ENCODE peak calls at places on chromosomes 3 and 15, in ten cellular contexts. One of them, this sample, is unnamed.

GRCh38 chr3:98945006-98945626 is 43.6 kb upstream of the DCBLD2 start:
- DNase-seq in SK-N-SH: no peak
- DNase-seq in CD8-positive, alpha-beta memory T cell: no peak
- DNase-seq in SK-N-MC: no peak
- DNase-seq in adrenal gland: no peak
- DNase-seq in choroid plexus epithelial cell: no peak
- DNase-seq in body of pancreas: no peak
- DNase-seq in HL-60: no peak
- DNase-seq in epithelial cell of esophagus: no peak
- DNase-seq in brain microvascular endothelial cell: no peak
- DNase-seq in this sample: no peak

GRCh38 chr3:70982700-70983140 is 600.8 kb downstream of the FOXP1 start:
- DNase-seq in SK-N-SH: no peak
- DNase-seq in CD8-positive, alpha-beta memory T cell: no peak
- DNase-seq in SK-N-MC: no peak
- DNase-seq in adrenal gland: peak; percentile 69
- DNase-seq in choroid plexus epithelial cell: peak; percentile 87
- DNase-seq in body of pancreas: peak; percentile 47
- DNase-seq in HL-60: no peak
- DNase-seq in epithelial cell of esophagus: peak; percentile 95
- DNase-seq in brain microvascular endothelial cell: peak; percentile 85
- DNase-seq in this sample: peak; percentile 56

GRCh38 chr3:158830391-158830790 is 28.5 kb downstream of the MFSD1 start:
- DNase-seq in SK-N-SH: no peak
- DNase-seq in CD8-positive, alpha-beta memory T cell: no peak
- DNase-seq in SK-N-MC: no peak
- DNase-seq in adrenal gland: no peak
- DNase-seq in choroid plexus epithelial cell: peak; percentile 19
- DNase-seq in body of pancreas: no peak
- DNase-seq in HL-60: no peak
- DNase-seq in epithelial cell of esophagus: peak; percentile 63
- DNase-seq in brain microvascular endothelial cell: no peak
- DNase-seq in this sample: no peak

GRCh38 chr15:99928429-99928981 is 195.3 kb upstream of the LYSMD4 start:
- DNase-seq in SK-N-SH: peak; percentile 82
- DNase-seq in CD8-positive, alpha-beta memory T cell: peak; percentile 88
- DNase-seq in SK-N-MC: no peak
- DNase-seq in adrenal gland: peak; percentile 85
- DNase-seq in choroid plexus epithelial cell: peak; percentile 82
- DNase-seq in body of pancreas: peak; percentile 83
- DNase-seq in HL-60: peak; percentile 68
- DNase-seq in epithelial cell of esophagus: peak; percentile 80
- DNase-seq in brain microvascular endothelial cell: peak; percentile 51
- DNase-seq in this sample: peak; percentile 4

GRCh38 chr3:37096292-37096691 is 78.1 kb downstream of the LRRFIP2 start:
- DNase-seq in SK-N-SH: no peak
- DNase-seq in CD8-positive, alpha-beta memory T cell: no peak
- DNase-seq in SK-N-MC: no peak
- DNase-seq in adrenal gland: no peak
- DNase-seq in choroid plexus epithelial cell: peak; percentile 61
- DNase-seq in body of pancreas: no peak
- DNase-seq in HL-60: no peak
- DNase-seq in epithelial cell of esophagus: peak; percentile 11
- DNase-seq in brain microvascular endothelial cell: peak; percentile 46
- DNase-seq in this sample: peak; percentile 9

GRCh38 chr3:10471337-10471721 is 34.1 kb downstream of the ATP2B2 start:
- DNase-seq in SK-N-SH: no peak
- DNase-seq in CD8-positive, alpha-beta memory T cell: no peak
- DNase-seq in SK-N-MC: no peak
- DNase-seq in adrenal gland: no peak
- DNase-seq in choroid plexus epithelial cell: peak; percentile 52
- DNase-seq in body of pancreas: no peak
- DNase-seq in HL-60: no peak
- DNase-seq in epithelial cell of esophagus: no peak
- DNase-seq in brain microvascular endothelial cell: peak; percentile 2
- DNase-seq in this sample: peak; percentile 5

GRCh38 chr15:38088971-38089370 is 154.5 kb downstream of the TMCO5A start:
- DNase-seq in SK-N-SH: no peak
- DNase-seq in CD8-positive, alpha-beta memory T cell: no peak
- DNase-seq in SK-N-MC: no peak
- DNase-seq in adrenal gland: no peak
- DNase-seq in choroid plexus epithelial cell: no peak
- DNase-seq in body of pancreas: no peak
- DNase-seq in HL-60: no peak
- DNase-seq in epithelial cell of esophagus: no peak
- DNase-seq in brain microvascular endothelial cell: no peak
- DNase-seq in this sample: no peak

GRCh38 chr3:50405249-50405648 is 45.9 kb upstream of the TMEM115 start:
- DNase-seq in SK-N-SH: no peak
- DNase-seq in CD8-positive, alpha-beta memory T cell: no peak
- DNase-seq in SK-N-MC: no peak
- DNase-seq in adrenal gland: no peak
- DNase-seq in choroid plexus epithelial cell: peak; percentile 27
- DNase-seq in body of pancreas: no peak
- DNase-seq in HL-60: peak; percentile 28
- DNase-seq in epithelial cell of esophagus: peak; percentile 49
- DNase-seq in brain microvascular endothelial cell: no peak
- DNase-seq in this sample: no peak

GRCh38 chr3:27108322-27108721 is 260.9 kb downstream of the NEK10 start:
- DNase-seq in SK-N-SH: no peak
- DNase-seq in CD8-positive, alpha-beta memory T cell: no peak
- DNase-seq in SK-N-MC: no peak
- DNase-seq in adrenal gland: no peak
- DNase-seq in choroid plexus epithelial cell: no peak
- DNase-seq in body of pancreas: no peak
- DNase-seq in HL-60: no peak
- DNase-seq in epithelial cell of esophagus: no peak
- DNase-seq in brain microvascular endothelial cell: no peak
- DNase-seq in this sample: no peak

GRCh38 chr3:61181874-61182273 is 69.4 kb downstream of the FHIT start:
- DNase-seq in SK-N-SH: no peak
- DNase-seq in CD8-positive, alpha-beta memory T cell: no peak
- DNase-seq in SK-N-MC: no peak
- DNase-seq in adrenal gland: peak; percentile 41
- DNase-seq in choroid plexus epithelial cell: peak; percentile 53
- DNase-seq in body of pancreas: no peak
- DNase-seq in HL-60: no peak
- DNase-seq in epithelial cell of esophagus: peak; percentile 87
- DNase-seq in brain microvascular endothelial cell: peak; percentile 78
- DNase-seq in this sample: no peak

GRCh38 chr3:105705011-105705410 is 163.8 kb downstream of the CBLB start:
- DNase-seq in SK-N-SH: no peak
- DNase-seq in CD8-positive, alpha-beta memory T cell: no peak
- DNase-seq in SK-N-MC: no peak
- DNase-seq in adrenal gland: no peak
- DNase-seq in choroid plexus epithelial cell: no peak
- DNase-seq in body of pancreas: no peak
- DNase-seq in HL-60: no peak
- DNase-seq in epithelial cell of esophagus: no peak
- DNase-seq in brain microvascular endothelial cell: no peak
- DNase-seq in this sample: no peak

GRCh38 chr3:183253364-183253960 is 409 bp downstream of the B3GNT5 start:
- DNase-seq in SK-N-SH: peak; percentile 68
- DNase-seq in CD8-positive, alpha-beta memory T cell: peak; percentile 12
- DNase-seq in SK-N-MC: no peak
- DNase-seq in adrenal gland: peak; percentile 77
- DNase-seq in choroid plexus epithelial cell: peak; percentile 71
- DNase-seq in body of pancreas: peak; percentile 81
- DNase-seq in HL-60: no peak
- DNase-seq in epithelial cell of esophagus: no peak
- DNase-seq in brain microvascular endothelial cell: peak; percentile 53
- DNase-seq in this sample: no peak

GRCh38 chr3:50246517-50246954 is 10.5 kb downstream of the GNAI2 start:
- DNase-seq in SK-N-SH: peak; percentile 50
- DNase-seq in CD8-positive, alpha-beta memory T cell: peak; percentile 83
- DNase-seq in SK-N-MC: no peak
- DNase-seq in adrenal gland: peak; percentile 51
- DNase-seq in choroid plexus epithelial cell: peak; percentile 98
- DNase-seq in body of pancreas: no peak
- DNase-seq in HL-60: no peak
- DNase-seq in epithelial cell of esophagus: peak; percentile 98
- DNase-seq in brain microvascular endothelial cell: peak; percentile 94
- DNase-seq in this sample: peak; percentile 83

GRCh38 chr3:75951941-75952340 is 166.6 kb upstream of the ZNF717 start:
- DNase-seq in SK-N-SH: no peak
- DNase-seq in CD8-positive, alpha-beta memory T cell: no peak
- DNase-seq in SK-N-MC: no peak
- DNase-seq in adrenal gland: no peak
- DNase-seq in choroid plexus epithelial cell: no peak
- DNase-seq in body of pancreas: no peak
- DNase-seq in HL-60: no peak
- DNase-seq in epithelial cell of esophagus: no peak
- DNase-seq in brain microvascular endothelial cell: peak; percentile 1
- DNase-seq in this sample: no peak

GRCh38 chr3:129313415-129313982 is 34.8 kb downstream of the HMCES start:
- DNase-seq in SK-N-SH: no peak
- DNase-seq in CD8-positive, alpha-beta memory T cell: peak; percentile 22
- DNase-seq in SK-N-MC: no peak
- DNase-seq in adrenal gland: no peak
- DNase-seq in choroid plexus epithelial cell: peak; percentile 22
- DNase-seq in body of pancreas: peak; percentile 37
- DNase-seq in HL-60: no peak
- DNase-seq in epithelial cell of esophagus: peak; percentile 20
- DNase-seq in brain microvascular endothelial cell: no peak
- DNase-seq in this sample: no peak
- H3K4me3 ChIP-seq in SK-N-SH: no peak overlapping the region
- H3K4me3 ChIP-seq in CD8-positive, alpha-beta memory T cell: peak overlapping the region; percentile 83
- H3K4me3 ChIP-seq in SK-N-MC: peak overlapping the region; percentile 91
- H3K4me3 ChIP-seq in adrenal gland: no peak overlapping the region
- H3K4me3 ChIP-seq in choroid plexus epithelial cell: no peak overlapping the region
- H3K4me3 ChIP-seq in body of pancreas: no peak overlapping the region
- H3K4me3 ChIP-seq in HL-60: no peak overlapping the region
- H3K4me3 ChIP-seq in epithelial cell of esophagus: no peak overlapping the region
- H3K4me3 ChIP-seq in brain microvascular endothelial cell: no peak overlapping the region
- H3K4me3 ChIP-seq in this sample: no peak overlapping the region

GRCh38 chr15:65375871-65376552 is 1.8 kb downstream of the IGDCC3 start:
- DNase-seq in SK-N-SH: no peak
- DNase-seq in CD8-positive, alpha-beta memory T cell: no peak
- DNase-seq in SK-N-MC: no peak
- DNase-seq in adrenal gland: no peak
- DNase-seq in choroid plexus epithelial cell: no peak
- DNase-seq in body of pancreas: no peak
- DNase-seq in HL-60: no peak
- DNase-seq in epithelial cell of esophagus: no peak
- DNase-seq in brain microvascular endothelial cell: no peak
- DNase-seq in this sample: no peak
- H3K4me3 ChIP-seq in SK-N-SH: no peak overlapping the region
- H3K4me3 ChIP-seq in CD8-positive, alpha-beta memory T cell: no peak overlapping the region
- H3K4me3 ChIP-seq in SK-N-MC: no peak overlapping the region
- H3K4me3 ChIP-seq in adrenal gland: no peak overlapping the region
- H3K4me3 ChIP-seq in choroid plexus epithelial cell: no peak overlapping the region
- H3K4me3 ChIP-seq in body of pancreas: no peak overlapping the region
- H3K4me3 ChIP-seq in HL-60: no peak overlapping the region
- H3K4me3 ChIP-seq in epithelial cell of esophagus: no peak overlapping the region
- H3K4me3 ChIP-seq in brain microvascular endothelial cell: no peak overlapping the region
- H3K4me3 ChIP-seq in this sample: no peak overlapping the region

GRCh38 chr3:39592306-39592705 is 124.8 kb downstream of the MOBP start:
- DNase-seq in SK-N-SH: no peak
- DNase-seq in CD8-positive, alpha-beta memory T cell: no peak
- DNase-seq in SK-N-MC: no peak
- DNase-seq in adrenal gland: no peak
- DNase-seq in choroid plexus epithelial cell: peak; percentile 1
- DNase-seq in body of pancreas: no peak
- DNase-seq in HL-60: no peak
- DNase-seq in epithelial cell of esophagus: no peak
- DNase-seq in brain microvascular endothelial cell: no peak
- DNase-seq in this sample: no peak

GRCh38 chr3:39590776-39591175 is 123.3 kb downstream of the MOBP start:
- DNase-seq in SK-N-SH: no peak
- DNase-seq in CD8-positive, alpha-beta memory T cell: no peak
- DNase-seq in SK-N-MC: no peak
- DNase-seq in adrenal gland: no peak
- DNase-seq in choroid plexus epithelial cell: no peak
- DNase-seq in body of pancreas: no peak
- DNase-seq in HL-60: no peak
- DNase-seq in epithelial cell of esophagus: no peak
- DNase-seq in brain microvascular endothelial cell: no peak
- DNase-seq in this sample: no peak

GRCh38 chr3:39587113-39587512 is 119.6 kb downstream of the MOBP start:
- DNase-seq in SK-N-SH: no peak
- DNase-seq in CD8-positive, alpha-beta memory T cell: no peak
- DNase-seq in SK-N-MC: no peak
- DNase-seq in adrenal gland: no peak
- DNase-seq in choroid plexus epithelial cell: no peak
- DNase-seq in body of pancreas: no peak
- DNase-seq in HL-60: no peak
- DNase-seq in epithelial cell of esophagus: no peak
- DNase-seq in brain microvascular endothelial cell: no peak
- DNase-seq in this sample: no peak

GRCh38 chr3:39593341-39593740 is 125.9 kb downstream of the MOBP start:
- DNase-seq in SK-N-SH: no peak
- DNase-seq in CD8-positive, alpha-beta memory T cell: no peak
- DNase-seq in SK-N-MC: no peak
- DNase-seq in adrenal gland: no peak
- DNase-seq in choroid plexus epithelial cell: no peak
- DNase-seq in body of pancreas: no peak
- DNase-seq in HL-60: no peak
- DNase-seq in epithelial cell of esophagus: no peak
- DNase-seq in brain microvascular endothelial cell: no peak
- DNase-seq in this sample: no peak

DNA sequence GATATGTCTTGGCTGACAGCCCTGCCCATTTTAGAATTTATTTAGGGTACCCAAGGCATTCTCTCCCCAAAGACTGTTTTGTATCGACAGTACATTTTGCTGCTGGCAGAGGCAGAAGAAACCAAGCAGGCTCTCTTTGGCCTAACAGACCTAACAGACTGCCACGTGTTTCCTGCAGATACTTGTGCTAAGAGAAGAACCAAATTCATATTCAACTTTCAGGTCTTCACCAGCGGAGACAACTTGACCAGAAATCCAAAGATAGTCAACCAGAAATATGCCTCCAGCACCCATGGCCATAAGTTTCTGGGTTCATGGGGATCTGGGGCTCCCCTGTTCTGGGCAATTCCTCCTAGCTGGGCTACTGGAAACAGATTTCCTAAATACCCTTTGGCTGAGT is 125.2 kb downstream of the MOBP start:
- DNase-seq in SK-N-SH: no peak
- DNase-seq in CD8-positive, alpha-beta memory T cell: no peak
- DNase-seq in SK-N-MC: no peak
- DNase-seq in adrenal gland: no peak
- DNase-seq in choroid plexus epithelial cell: no peak
- DNase-seq in body of pancreas: no peak
- DNase-seq in HL-60: no peak
- DNase-seq in epithelial cell of esophagus: no peak
- DNase-seq in brain microvascular endothelial cell: no peak
- DNase-seq in this sample: no peak
- H3K4me3 ChIP-seq in SK-N-SH: no peak overlapping the region
- H3K4me3 ChIP-seq in CD8-positive, alpha-beta memory T cell: no peak overlapping the region
- H3K4me3 ChIP-seq in SK-N-MC: no peak overlapping the region
- H3K4me3 ChIP-seq in adrenal gland: no peak overlapping the region
- H3K4me3 ChIP-seq in choroid plexus epithelial cell: no peak overlapping the region
- H3K4me3 ChIP-seq in body of pancreas: no peak overlapping the region
- H3K4me3 ChIP-seq in HL-60: no peak overlapping the region
- H3K4me3 ChIP-seq in epithelial cell of esophagus: no peak overlapping the region
- H3K4me3 ChIP-seq in brain microvascular endothelial cell: no peak overlapping the region
- H3K4me3 ChIP-seq in this sample: no peak overlapping the region

DNA sequence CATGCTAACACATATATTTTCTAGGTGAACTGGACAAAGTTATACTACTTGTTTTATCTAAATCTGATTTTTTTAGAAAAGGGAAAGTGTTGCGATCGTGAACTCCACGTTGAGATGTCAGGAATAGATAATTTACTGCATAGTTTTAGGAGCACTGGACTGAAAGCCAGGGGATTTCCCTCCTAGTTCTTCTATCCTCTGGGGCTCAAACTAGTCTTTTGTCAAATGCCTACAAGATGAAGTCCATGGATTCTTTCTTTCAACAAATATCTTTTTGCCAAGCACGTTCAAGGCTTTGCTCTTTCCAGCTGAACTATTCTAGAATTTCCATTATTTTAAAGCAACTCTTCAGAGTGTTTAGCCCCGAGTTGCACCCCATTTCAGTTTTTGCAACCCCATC is 582 bp upstream of the HPS3 start:
- DNase-seq in SK-N-SH: no peak
- DNase-seq in CD8-positive, alpha-beta memory T cell: no peak
- DNase-seq in SK-N-MC: no peak
- DNase-seq in adrenal gland: no peak
- DNase-seq in choroid plexus epithelial cell: peak; percentile 16
- DNase-seq in body of pancreas: no peak
- DNase-seq in HL-60: no peak
- DNase-seq in epithelial cell of esophagus: no peak
- DNase-seq in brain microvascular endothelial cell: no peak
- DNase-seq in this sample: no peak
- H3K4me3 ChIP-seq in SK-N-SH: peak overlapping the region; percentile 71
- H3K4me3 ChIP-seq in CD8-positive, alpha-beta memory T cell: peak overlapping the region; percentile 85
- H3K4me3 ChIP-seq in SK-N-MC: peak overlapping the region; percentile 93
- H3K4me3 ChIP-seq in adrenal gland: no peak overlapping the region
- H3K4me3 ChIP-seq in choroid plexus epithelial cell: peak overlapping the region; percentile 97
- H3K4me3 ChIP-seq in body of pancreas: peak overlapping the region; percentile 83
- H3K4me3 ChIP-seq in HL-60: peak overlapping the region; percentile 91
- H3K4me3 ChIP-seq in epithelial cell of esophagus: peak overlapping the region; percentile 81
- H3K4me3 ChIP-seq in brain microvascular endothelial cell: peak overlapping the region; percentile 92
- H3K4me3 ChIP-seq in this sample: peak overlapping the region; percentile 72

This sample was measured in HFF-Myc.